ENCODE peak calls at places on chromosomes 4 and X, in nine cellular contexts. Z is prostate gland; K is WERI-Rb-1; Q is kidney; L is A673; I is transverse colon; U is H9; V is CD4-positive, alpha-beta T cell; G is IMR-90. E is an unnamed sample.

GRCh38 chr4:5772528-5773270 is 61.7 kb downstream of the EVC start:
- DNase-seq in Z (no peak), U (peak; percentile 10), K (no peak), V (no peak), Q (no peak), G (no peak), I (no peak), L (no peak), E (no peak)

GRCh38 chr4:140088317-140088967 is 65.5 kb downstream of the MAML3 start:
- DNase-seq in Z (no peak), K (no peak), L (no peak), V (no peak), Q (no peak), I (no peak), U (no peak), G (peak; percentile 59), E (no peak)

GRCh38 chr4:165009493-165010227 is 22.1 kb upstream of the TRIM60 start:
- DNase-seq in U (no peak), I (no peak), Z (no peak), Q (no peak), V (no peak), L (no peak), G (no peak), K (no peak), E (no peak)

GRCh38 chr4:1538096-1538410 is 131.8 kb upstream of the NKX1-1 start:
- DNase-seq in I (no peak), Z (no peak), Q (peak; percentile 69), U (no peak), K (no peak), G (no peak), V (no peak), L (no peak), E (no peak)

GRCh38 chrX:49710744-49711319 is 15.0 kb upstream of the PAGE1 start:
- DNase-seq in K (no peak), Q (no peak), U (no peak), I (no peak), L (no peak), V (no peak), Z (no peak), G (no peak), E (no peak)

GRCh38 chr4:47451657-47452056 is 11.8 kb downstream of the COMMD8 start:
- DNase-seq in I (no peak), G (peak; percentile 61), Z (no peak), U (no peak), K (no peak), L (no peak), V (no peak), Q (no peak), E (no peak)

GRCh38 chr4:106208481-106209460 is 107.2 kb downstream of the TBCK start:
- DNase-seq in L (no peak), V (no peak), K (peak; percentile 9), G (no peak), I (no peak), Q (peak; percentile 63), U (peak; percentile 50), Z (no peak), E (no peak)

GRCh38 chrX:43655151-43655676 is 885 bp upstream of the MAOA start:
- DNase-seq in L (peak; percentile 45), U (peak; percentile 54), Z (peak; percentile 5), V (peak; percentile 20), G (peak; percentile 3), K (peak; percentile 17), I (peak; percentile 34), Q (peak; percentile 79), E (peak; percentile 34)

GRCh38 chrX:133265331-133265730 is 47.2 kb upstream of the TFDP3 start:
- DNase-seq in L (no peak), Z (no peak), K (no peak), V (no peak), I (no peak), Q (peak; percentile 66), G (no peak), U (peak; percentile 80), E (no peak)

GRCh38 chr4:84482564-84483563 is 16.2 kb downstream of the NKX6-1 start:
- DNase-seq in L (no peak), U (peak; percentile 89), I (peak; percentile 64), G (no peak), Z (no peak), Q (peak; percentile 75), V (no peak), K (no peak), E (no peak)

GRCh38 chr4:12126476-12126875 is 697.8 kb upstream of the HS3ST1 start:
- DNase-seq in K (no peak), Q (no peak), U (no peak), V (no peak), I (no peak), G (no peak), L (no peak), Z (no peak), E (no peak)

GRCh38 chr4:125283702-125284279 is 31.0 kb upstream of the FAT4 start:
- DNase-seq in V (no peak), Q (no peak), K (no peak), L (peak; percentile 46), U (no peak), G (peak; percentile 51), I (no peak), Z (no peak), E (no peak)

GRCh38 chr4:26434030-26434639 is 56.1 kb downstream of the CCKAR start:
- DNase-seq in V (no peak), G (peak; percentile 36), Z (no peak), I (no peak), L (no peak), U (no peak), K (no peak), Q (no peak), E (no peak)

GRCh38 chrX:154775611-154776349 is 13.1 kb downstream of the DKC1 start:
- DNase-seq in K (no peak), Q (peak; percentile 74), Z (no peak), I (no peak), U (no peak), G (peak; percentile 45), V (no peak), L (peak; percentile 12), E (no peak)

GRCh38 chr4:159966741-159967140 is 863.9 kb downstream of the RAPGEF2 start:
- DNase-seq in L (no peak), K (no peak), I (no peak), G (no peak), U (no peak), Q (peak; percentile 21), V (no peak), Z (no peak), E (no peak)

GRCh38 chrX:45472968-45473367 is 272.3 kb upstream of the DIPK2B start:
- DNase-seq in Q (no peak), I (no peak), L (no peak), Z (no peak), V (no peak), G (peak; percentile 68), K (no peak), U (no peak), E (no peak)

GRCh38 chrX:2654436-2655340 is 36.4 kb upstream of the CD99 start:
- DNase-seq in Z (no peak), K (no peak), L (no peak), I (peak; percentile 77), Q (no peak), V (no peak), G (no peak), U (no peak), E (no peak)

GRCh38 chrX:153688900-153689590 is 1.3 kb downstream of the SLC6A8 start:
- DNase-seq in U (no peak), L (no peak), K (no peak), I (no peak), Z (peak; percentile 43), V (no peak), Q (peak; percentile 76), G (peak; percentile 6), E (no peak)

GRCh38 chrX:109830157-109830703 is 97.2 kb upstream of the ACSL4 start:
- DNase-seq in K (no peak), G (no peak), Z (no peak), L (no peak), I (no peak), U (no peak), Q (no peak), V (no peak), E (no peak)

GRCh38 chr4:98467627-98468072 is 190.8 kb downstream of the TSPAN5 start:
- DNase-seq in G (peak; percentile 95), Q (no peak), V (peak; percentile 48), I (peak; percentile 81), U (peak; percentile 87), L (peak; percentile 92), K (peak; percentile 87), Z (peak; percentile 75), E (peak; percentile 78)

GRCh38 chr4:99529218-99529617 is 18.4 kb downstream of the C4orf17 start:
- DNase-seq in G (no peak), Z (no peak), V (no peak), K (no peak), L (no peak), U (no peak), Q (no peak), I (no peak), E (no peak)

GRCh38 chrX:103404225-103405008 is 28.1 kb downstream of the BEX3 start:
- DNase-seq in Q (peak; percentile 80), Z (peak; percentile 7), L (peak; percentile 61), V (peak; percentile 16), G (peak; percentile 91), U (peak; percentile 91), I (peak; percentile 62), K (peak; percentile 23), E (peak; percentile 70)

GRCh38 chrX:125205918-125206665 is 113.6 kb upstream of the TEX13C start:
- DNase-seq in Z (no peak), I (no peak), V (no peak), U (peak; percentile 66), Q (no peak), K (no peak), G (no peak), L (peak; percentile 80), E (no peak)
- H3K27ac ChIP-seq in Z (peak overlapping the region; percentile 66), I (peak overlapping the region; percentile 68), V (no peak overlapping the region), U (peak overlapping the region; percentile 29), Q (no peak overlapping the region), K (no peak overlapping the region), G (no peak overlapping the region), L (peak overlapping the region; percentile 76), E (no peak overlapping the region)

DNA sequence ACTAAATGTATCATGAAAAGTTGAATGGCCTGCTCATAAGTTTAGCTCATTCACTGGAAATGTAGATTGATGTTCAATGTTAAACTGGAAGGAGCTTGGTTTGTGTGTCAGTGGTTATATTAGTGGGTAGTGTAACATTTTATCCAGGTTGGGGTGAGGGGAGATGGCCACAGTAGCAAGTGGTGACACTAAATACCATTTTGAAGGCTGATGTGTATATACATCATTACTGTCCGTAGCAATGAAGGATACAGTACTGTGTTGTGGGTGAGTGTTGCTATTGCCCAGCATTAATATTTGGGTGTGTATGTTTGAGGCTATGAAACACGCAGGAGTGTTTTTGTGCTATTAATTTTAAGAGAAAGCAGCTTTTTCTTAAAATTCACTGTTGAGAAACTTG is 6.3 kb downstream of the HMGB3 start:
- DNase-seq in Q (no peak), K (no peak), Z (no peak), G (no peak), U (no peak), I (no peak), V (no peak), L (no peak), E (no peak)
- H3K9me3 ChIP-seq in Q (no peaks in the 10 kb centered on the region), K (no peaks in the 10 kb centered on the region), Z (no peaks in the 10 kb centered on the region), G (no peaks in the 10 kb centered on the region), U (no peaks in the 10 kb centered on the region), I (no peaks in the 10 kb centered on the region), V (no peaks in the 10 kb centered on the region), L (no peaks in the 10 kb centered on the region), E (peaks cover 3% of the 10 kb centered on the region)

GRCh38 chr4:37463033-37463432 is 218.5 kb downstream of the NWD2 start:
- DNase-seq in U (no peak), Q (no peak), I (peak; percentile 51), Z (no peak), K (no peak), L (no peak), G (no peak), V (no peak), E (no peak)
- H3K27ac ChIP-seq in U (no peak overlapping the region), Q (no peak overlapping the region), I (peak overlapping the region; percentile 81), Z (no peak overlapping the region), K (no peak overlapping the region), L (no peak overlapping the region), G (no peak overlapping the region), V (no peak overlapping the region), E (no peak overlapping the region)

GRCh38 chr4:175453456-175453855 is 358.6 kb downstream of the GPM6A start:
- DNase-seq in Q (no peak), K (peak; percentile 41), U (no peak), I (no peak), Z (no peak), L (no peak), V (no peak), G (no peak), E (no peak)
- H3K9me3 ChIP-seq in Q (no peaks in the 10 kb centered on the region), K (peaks cover 3% of the 10 kb centered on the region), U (peaks cover 5% of the 10 kb centered on the region), I (no peaks in the 10 kb centered on the region), Z (no peaks in the 10 kb centered on the region), L (no peaks in the 10 kb centered on the region), V (no peaks in the 10 kb centered on the region), G (peaks cover 10% of the 10 kb centered on the region), E (peaks cover 5% of the 10 kb centered on the region)

E was measured in lung.